ENCODE peak calls at places on chromosomes 4 and X, in eight cellular contexts. O is stimulated activated CD4-positive, alpha-beta T cell treated with anti-CD3 and anti-CD28 coated beads, Interleukin-1b, Interleukin-23, amount 100 ng/mL, for 48 hours; I is RPMI7951; A is heart left ventricle; U is activated CD4-positive, alpha-beta T cell treated with anti-CD3 and anti-CD28 coated beads, Interleukin-2, amount 50 U/mL, for 1 hour; Y is GOT3; N is GM04504; F is T-helper 17 cell. S is an unnamed sample.

GRCh38 chr4:121316091-121316490 is 64.7 kb downstream of the QRFPR start:
- DNase-seq in A (no peak), U (no peak), Y (no peak), F (no peak), O (no peak), N (no peak), I (no peak), S (no peak)

GRCh38 chr4:41598580-41598979 is 60.6 kb downstream of the LIMCH1 start:
- DNase-seq in O (no peak), F (no peak), N (no peak), U (no peak), I (no peak), Y (no peak), A (no peak), S (no peak)

GRCh38 chr4:79623125-79623905 is 215.3 kb upstream of the GK2 start:
- DNase-seq in I (no peak), O (no peak), U (no peak), N (no peak), Y (no peak), F (no peak), A (no peak), S (no peak)

GRCh38 chrX:119228506-119229290 is 7.4 kb upstream of the PGRMC1 start:
- DNase-seq in U (no peak), A (no peak), Y (peak; percentile 3), O (no peak), F (no peak), I (peak; percentile 74), N (peak; percentile 77), S (no peak)

GRCh38 chr4:150769845-150770244 is 187.9 kb downstream of the MAB21L2 start:
- DNase-seq in N (no peak), F (no peak), O (no peak), U (no peak), I (peak; percentile 13), A (no peak), Y (no peak), S (no peak)

GRCh38 chrX:40434947-40435346 is 145.8 kb upstream of the ATP6AP2 start:
- DNase-seq in U (no peak), Y (no peak), F (no peak), A (peak; percentile 36), I (no peak), N (peak; percentile 21), O (no peak), S (no peak)

GRCh38 chr4:168877407-168877778 is 132.7 kb downstream of the CBR4 start:
- DNase-seq in A (no peak), U (no peak), O (no peak), Y (no peak), I (no peak), F (no peak), N (no peak), S (no peak)

GRCh38 chr4:129240816-129241215 is 144.9 kb downstream of the C4orf33 start:
- DNase-seq in N (no peak), O (no peak), I (no peak), Y (no peak), A (no peak), F (no peak), U (no peak), S (no peak)

GRCh38 chr4:185269286-185269685 is 59.9 kb downstream of the SNX25 start:
- DNase-seq in F (no peak), O (no peak), A (no peak), I (no peak), Y (no peak), U (no peak), N (no peak), S (no peak)

GRCh38 chr4:158825443-158826036 is 56.7 kb downstream of the FNIP2 start:
- DNase-seq in Y (no peak), U (no peak), I (no peak), F (no peak), O (no peak), A (no peak), N (no peak), S (no peak)

GRCh38 chr4:39476181-39476873 is 17.5 kb downstream of the LIAS start:
- DNase-seq in O (no peak), A (no peak), N (no peak), U (no peak), I (no peak), Y (no peak), F (no peak), S (peak; percentile 46)

GRCh38 chr4:181761130-181761529 is 482.1 kb upstream of the TENM3 start:
- DNase-seq in N (no peak), A (no peak), U (no peak), I (peak; percentile 27), F (no peak), Y (no peak), O (no peak), S (no peak)

GRCh38 chr4:2071912-2072867 is 13.1 kb downstream of the NAT8L start:
- DNase-seq in A (no peak), U (no peak), O (no peak), Y (no peak), F (no peak), N (no peak), I (no peak), S (no peak)

GRCh38 chrX:50375481-50376267 is 95.0 kb downstream of the DGKK start:
- DNase-seq in A (no peak), U (no peak), N (no peak), O (no peak), F (no peak), I (no peak), Y (no peak), S (no peak)

GRCh38 chr4:40579983-40580382 is 49.7 kb downstream of the RBM47 start:
- DNase-seq in N (peak; percentile 83), O (no peak), F (no peak), A (no peak), Y (no peak), I (peak; percentile 59), U (no peak), S (no peak)

GRCh38 chr4:174144081-174144480 is 139.4 kb downstream of the FBXO8 start:
- DNase-seq in I (no peak), U (no peak), O (no peak), Y (no peak), A (no peak), N (no peak), F (no peak), S (no peak)

GRCh38 chr4:121072836-121073362 is 564 bp upstream of the NDNF start:
- DNase-seq in I (no peak), U (no peak), F (no peak), A (peak; percentile 30), O (no peak), N (no peak), Y (no peak), S (no peak)

GRCh38 chrX:50470103-50471031 is at the start of gene DGKK:
- DNase-seq in N (no peak), O (no peak), U (no peak), I (no peak), F (no peak), Y (no peak), A (no peak), S (no peak)

GRCh38 chr4:175671491-175671934 is 140.6 kb downstream of the GPM6A start:
- DNase-seq in I (no peak), U (no peak), N (no peak), O (no peak), Y (no peak), A (no peak), F (no peak), S (no peak)

GRCh38 chrX:121570072-121570841 is 522.8 kb downstream of the GLUD2 start:
- DNase-seq in N (no peak), A (no peak), O (no peak), U (no peak), F (no peak), I (peak; percentile 0), Y (no peak), S (no peak)

GRCh38 chr4:155249036-155249566 is 40.7 kb downstream of the NPY2R start:
- DNase-seq in U (no peak), Y (no peak), A (no peak), F (no peak), I (no peak), N (no peak), O (no peak), S (no peak)

S was measured in right atrium auricular region.